ENCODE peak calls at places on chromosome 20, in five cellular contexts. Z, G, W, O and L are unnamed samples.

GRCh38 chr20:47354710-47355488 is 1.6 kb downstream of the ZMYND8 start:
- DNase-seq in Z (no peak), G (peak; percentile 60), W (no peak), O (no peak), L (no peak)

GRCh38 chr20:35135867-35136586 is 11.1 kb downstream of the EDEM2 start:
- DNase-seq in Z (peak; percentile 26), G (peak; percentile 89), W (no peak), O (peak; percentile 17), L (no peak)

GRCh38 chr20:3606021-3606420 is 57.2 kb downstream of the GFRA4 start:
- DNase-seq in Z (no peak), G (peak; percentile 40), W (peak; percentile 15), O (no peak), L (no peak)

GRCh38 chr20:14360386-14360785 is 23.0 kb upstream of the FLRT3 start:
- DNase-seq in Z (no peak), G (no peak), W (no peak), O (no peak), L (no peak)

GRCh38 chr20:6769953-6770831 is 2.7 kb downstream of the BMP2 start:
- DNase-seq in Z (peak; percentile 34), G (peak; percentile 64), W (no peak), O (peak; percentile 68), L (peak; percentile 43)

GRCh38 chr20:47252879-47253307 is 103.6 kb downstream of the ZMYND8 start:
- DNase-seq in Z (no peak), G (no peak), W (no peak), O (no peak), L (no peak)

GRCh38 chr20:20741067-20742045 is 28.9 kb upstream of the RALGAPA2 start:
- DNase-seq in Z (no peak), G (no peak), W (no peak), O (peak; percentile 84), L (no peak)

GRCh38 chr20:16263582-16263981 is 309.7 kb downstream of the KIF16B start:
- DNase-seq in Z (no peak), G (no peak), W (no peak), O (no peak), L (no peak)

GRCh38 chr20:17835941-17836861 is 132.4 kb downstream of the SNX5 start:
- DNase-seq in Z (peak; percentile 84), G (peak; percentile 99), W (peak; percentile 78), O (peak; percentile 35), L (no peak)

GRCh38 chr20:6492396-6493055 is 275.0 kb upstream of the BMP2 start:
- DNase-seq in Z (no peak), G (peak; percentile 47), W (no peak), O (no peak), L (no peak)

GRCh38 chr20:43840382-43841070 is 74.1 kb upstream of the TOX2 start:
- DNase-seq in Z (no peak), G (peak; percentile 42), W (no peak), O (no peak), L (peak; percentile 5)

GRCh38 chr20:9287826-9288225 is 218.9 kb downstream of the PLCB4 start:
- DNase-seq in Z (no peak), G (no peak), W (no peak), O (peak; percentile 57), L (no peak)

GRCh38 chr20:19095762-19096161 is 116.7 kb upstream of the SLC24A3 start:
- DNase-seq in Z (no peak), G (no peak), W (no peak), O (peak; percentile 36), L (no peak)

GRCh38 chr20:39879296-39879695 is 809.7 kb downstream of the MAFB start:
- DNase-seq in Z (no peak), G (no peak), W (no peak), O (no peak), L (no peak)

GRCh38 chr20:7851031-7851490 is 89.2 kb downstream of the HAO1 start:
- DNase-seq in Z (no peak), G (peak; percentile 8), W (no peak), O (no peak), L (no peak)

GRCh38 chr20:42041000-42041565 is 422.9 kb upstream of the CHD6 start:
- DNase-seq in Z (no peak), G (no peak), W (no peak), O (no peak), L (no peak)

GRCh38 chr20:64176548-64177419 is 12.5 kb downstream of the MYT1 start:
- DNase-seq in Z (no peak), G (no peak), W (no peak), O (peak; percentile 6), L (peak; percentile 76)

GRCh38 chr20:2657674-2658073 is 5.2 kb downstream of the NOP56 start:
- DNase-seq in Z (no peak), G (no peak), W (no peak), O (no peak), L (no peak)

GRCh38 chr20:1539816-1540215 is 17.7 kb downstream of the SIRPD start:
- DNase-seq in Z (no peak), G (no peak), W (no peak), O (no peak), L (no peak)
- H3K36me3 ChIP-seq in Z (no peaks in the 10 kb centered on the region), G (no peaks in the 10 kb centered on the region), W (no peaks in the 10 kb centered on the region), O (no peaks in the 10 kb centered on the region), L (no peaks in the 10 kb centered on the region)

DNA sequence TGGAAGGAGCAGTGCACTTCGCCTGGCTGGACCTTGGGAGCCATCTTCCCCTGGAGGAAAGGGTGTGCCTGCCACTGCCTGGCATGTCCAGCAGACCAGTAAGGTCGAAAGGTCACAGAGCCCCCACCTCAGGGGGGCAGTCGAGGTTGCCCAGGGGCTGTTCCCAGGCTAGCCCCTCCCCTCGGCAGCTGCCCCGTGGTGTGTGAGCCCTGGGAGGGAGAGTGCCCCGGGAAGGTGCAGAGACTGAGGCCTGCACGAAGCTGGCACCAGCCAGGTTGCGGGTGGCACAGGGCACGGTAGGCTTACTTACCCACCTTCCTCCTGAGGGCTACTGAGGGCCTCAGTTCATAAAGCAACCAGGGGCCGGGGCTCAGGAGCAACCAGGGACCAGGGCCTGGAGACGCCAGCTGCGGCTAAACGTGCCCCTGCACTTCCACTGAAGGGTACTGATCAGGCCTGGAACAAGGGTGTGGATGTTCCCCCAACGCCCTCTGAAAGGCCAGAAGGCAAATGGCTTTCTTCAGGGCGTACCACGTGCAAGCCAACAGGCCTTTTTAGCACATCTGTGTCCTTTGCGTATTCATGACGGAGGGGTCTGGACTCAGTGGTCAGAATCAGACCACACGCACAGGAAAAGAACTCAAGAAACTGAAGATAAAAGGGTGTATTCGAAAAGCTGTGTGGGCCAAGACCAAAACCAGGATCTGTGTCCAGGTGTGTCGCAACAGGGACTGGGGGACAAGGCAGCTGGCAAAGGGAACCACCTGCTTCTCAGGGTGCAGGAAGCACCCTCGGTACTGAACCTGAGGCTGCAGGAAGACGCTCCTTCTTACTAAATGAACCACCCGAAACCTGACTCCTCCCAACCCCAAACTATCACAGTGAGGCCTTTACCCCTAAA is 24.4 kb upstream of the TCFL5 start:
- DNase-seq in Z (no peak), G (no peak), W (no peak), O (no peak), L (no peak)
- H3K4me3 ChIP-seq in Z (no peak overlapping the region), G (no peak overlapping the region), W (no peak overlapping the region), O (no peak overlapping the region), L (no peak overlapping the region)

DNA sequence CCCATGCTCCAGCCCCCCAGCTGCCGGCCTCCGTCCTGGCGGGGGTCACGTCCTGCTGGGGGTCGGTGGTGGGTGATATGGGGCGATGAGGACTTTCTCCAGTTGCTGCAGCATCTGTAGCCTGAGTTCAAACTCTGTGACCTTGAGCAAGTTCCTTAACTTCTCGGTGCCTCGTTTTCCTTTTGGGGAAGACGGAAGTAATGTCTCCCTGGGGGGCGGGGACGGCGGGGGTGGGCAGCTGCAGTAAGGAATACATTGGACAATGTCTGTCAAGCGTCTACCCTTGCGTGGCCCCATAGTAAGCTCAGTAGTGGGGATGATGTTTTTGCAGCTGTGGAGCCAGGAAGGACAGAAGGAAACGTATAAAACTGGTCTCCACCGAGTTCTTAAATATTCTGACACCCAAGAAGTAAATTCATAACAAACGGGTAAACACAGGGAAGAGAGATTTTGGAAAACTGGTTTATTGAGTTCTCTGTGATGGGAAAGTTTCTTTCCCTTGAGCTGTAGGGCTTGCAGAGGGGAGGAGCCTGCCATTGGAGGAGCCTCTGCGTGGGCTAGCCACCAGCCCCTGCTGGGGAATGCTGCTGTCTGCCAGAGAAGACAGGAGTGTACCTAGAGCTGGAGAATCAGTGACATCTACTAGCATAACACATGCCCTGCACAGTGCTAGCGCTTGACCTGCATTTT is 1.0 kb upstream of the ACSS1 start:
- DNase-seq in Z (peak; percentile 49), G (peak; percentile 30), W (no peak), O (peak; percentile 35), L (peak; percentile 31)
- H3K27me3 ChIP-seq in Z (no peaks in the 10 kb centered on the region), G (peaks cover 100% of the 10 kb centered on the region), W (peaks cover 28% of the 10 kb centered on the region), O (no peaks in the 10 kb centered on the region), L (peaks cover 13% of the 10 kb centered on the region)

GRCh38 chr20:50843331-50844276 is 48.7 kb downstream of the BCAS4 start:
- DNase-seq in Z (no peak), G (no peak), W (no peak), O (no peak), L (no peak)
- H3K36me3 ChIP-seq in Z (no peaks in the 10 kb centered on the region), G (no peaks in the 10 kb centered on the region), W (peaks cover 6% of the 10 kb centered on the region), O (no peaks in the 10 kb centered on the region), L (no peaks in the 10 kb centered on the region)

DNA sequence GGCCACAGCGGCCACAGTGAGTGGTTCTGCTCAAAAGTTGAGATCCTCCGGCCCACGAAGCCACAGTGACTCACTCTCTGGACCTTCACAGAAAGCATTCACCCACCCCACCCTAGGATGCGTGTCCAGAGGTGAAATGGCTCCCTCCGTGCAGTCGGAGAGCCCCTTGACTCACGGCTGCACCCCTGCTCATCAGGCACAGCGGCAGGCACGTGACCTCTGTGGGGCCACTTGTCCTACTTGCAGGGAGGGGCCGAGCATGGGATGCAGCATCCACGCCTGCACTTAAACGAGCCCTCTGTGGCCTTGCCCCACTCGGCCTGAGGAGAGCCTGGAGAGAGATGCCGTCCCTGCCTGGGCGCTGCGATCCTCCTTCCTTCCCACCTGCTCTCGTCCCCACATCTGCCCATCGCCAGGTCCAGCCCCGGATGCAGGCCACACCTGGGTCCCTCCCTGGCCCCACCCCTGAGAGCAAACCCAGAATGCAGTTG is 28.7 kb downstream of the NTSR1 start:
- DNase-seq in Z (no peak), G (no peak), W (no peak), O (no peak), L (no peak)
- H3K4me3 ChIP-seq in Z (no peak overlapping the region), G (no peak overlapping the region), W (no peak overlapping the region), O (no peak overlapping the region), L (no peak overlapping the region)

GRCh38 chr20:25079171-25079570 is 2.8 kb downstream of the VSX1 start:
- DNase-seq in Z (no peak), G (no peak), W (no peak), O (no peak), L (no peak)
- H3K27me3 ChIP-seq in Z (peaks cover 82% of the 10 kb centered on the region), G (peaks cover 97% of the 10 kb centered on the region), W (peaks cover 58% of the 10 kb centered on the region), O (peaks cover 29% of the 10 kb centered on the region), L (peaks cover 83% of the 10 kb centered on the region)